ENCODE peak calls at places on chromosome 11, in four cellular contexts. D, N, H and V are unnamed samples.

GRCh38 chr11:118618991-118619375 is 11.6 kb downstream of the PHLDB1 start:
- DNase-seq in D (no peak), N (no peak), H (peak; percentile 91), V (no peak)

GRCh38 chr11:18367431-18367830 is 26.9 kb upstream of the LDHA start:
- DNase-seq in D (no peak), N (no peak), H (peak; percentile 28), V (no peak)

GRCh38 chr11:131739243-131739882 is 368.9 kb downstream of the NTM start:
- DNase-seq in D (no peak), N (no peak), H (no peak), V (no peak)

GRCh38 chr11:126890561-126890960 is 110.0 kb downstream of the KIRREL3 start:
- DNase-seq in D (no peak), N (peak; percentile 13), H (no peak), V (no peak)

GRCh38 chr11:119729581-119730346 is 764 bp upstream of the NECTIN1 start:
- DNase-seq in D (no peak), N (no peak), H (peak; percentile 83), V (peak; percentile 40)

GRCh38 chr11:120066738-120067303 is 71.1 kb downstream of the TRIM29 start:
- DNase-seq in D (no peak), N (no peak), H (no peak), V (no peak)

GRCh38 chr11:128852327-128853023 is 14.6 kb downstream of the KCNJ1 start:
- DNase-seq in D (no peak), N (no peak), H (no peak), V (no peak)

GRCh38 chr11:114197799-114198500 is 98.2 kb upstream of the NNMT start:
- DNase-seq in D (no peak), N (no peak), H (peak; percentile 99), V (no peak)

GRCh38 chr11:77779935-77780334 is 40.6 kb downstream of the RSF1 start:
- DNase-seq in D (no peak), N (peak; percentile 40), H (peak; percentile 47), V (no peak)

GRCh38 chr11:123145220-123145619 is 49.8 kb downstream of the CLMP start:
- DNase-seq in D (no peak), N (no peak), H (peak; percentile 94), V (no peak)

GRCh38 chr11:113643701-113644100 is 62.4 kb downstream of the TMPRSS5 start:
- DNase-seq in D (no peak), N (peak; percentile 17), H (no peak), V (no peak)

GRCh38 chr11:128553662-128554392 is 33.5 kb downstream of the ETS1 start:
- DNase-seq in D (no peak), N (no peak), H (peak; percentile 88), V (no peak)

GRCh38 chr11:104525416-104525815 is 361.5 kb upstream of the PDGFD start:
- DNase-seq in D (no peak), N (no peak), H (no peak), V (no peak)

GRCh38 chr11:23425379-23425778 is 565.1 kb upstream of the CCDC179 start:
- DNase-seq in D (no peak), N (no peak), H (no peak), V (no peak)

GRCh38 chr11:19279455-19279854 is 38.7 kb upstream of the E2F8 start:
- DNase-seq in D (no peak), N (no peak), H (no peak), V (no peak)

GRCh38 chr11:72238492-72239295 is 5.3 kb downstream of the PHOX2A start:
- DNase-seq in D (no peak), N (no peak), H (no peak), V (no peak)

GRCh38 chr11:58192229-58192628 is 3.4 kb downstream of the OR9Q2 start:
- DNase-seq in D (no peak), N (no peak), H (no peak), V (no peak)

GRCh38 chr11:85918910-85919794 is 64.0 kb downstream of the CCDC83 start:
- DNase-seq in D (no peak), N (no peak), H (peak; percentile 42), V (no peak)

GRCh38 chr11:8794677-8795103 is 112.1 kb downstream of the RPL27A start:
- DNase-seq in D (no peak), N (peak; percentile 44), H (no peak), V (no peak)

GRCh38 chr11:66415423-66415822 is 5.4 kb upstream of the NPAS4 start:
- DNase-seq in D (no peak), N (no peak), H (no peak), V (no peak)

GRCh38 chr11:19472679-19473078 is 231.9 kb upstream of the E2F8 start:
- DNase-seq in D (no peak), N (no peak), H (peak; percentile 48), V (no peak)

GRCh38 chr11:134682577-134682976 is 270.5 kb upstream of the B3GAT1 start:
- DNase-seq in D (no peak), N (no peak), H (no peak), V (no peak)

GRCh38 chr11:2096919-2097301 is 42.3 kb downstream of the IGF2 start:
- DNase-seq in D (no peak), N (no peak), H (no peak), V (no peak)

GRCh38 chr11:64251986-64252837 is 882 bp downstream of the PLCB3 start:
- DNase-seq in D (no peak), N (no peak), H (peak; percentile 57), V (peak; percentile 50)

GRCh38 chr11:112085822-112086421 is 634 bp downstream of the TIMM8B start:
- DNase-seq in D (no peak), N (peak; percentile 39), H (peak; percentile 32), V (peak; percentile 39)

GRCh38 chr11:20351151-20351550 is 12.4 kb upstream of the HTATIP2 start:
- DNase-seq in D (no peak), N (no peak), H (no peak), V (no peak)

GRCh38 chr11:35944503-35945136 is 758 bp downstream of the LDLRAD3 start:
- DNase-seq in D (no peak), N (peak; percentile 15), H (peak; percentile 50), V (no peak)

GRCh38 chr11:85756401-85757200 is 54.3 kb downstream of the SYTL2 start:
- DNase-seq in D (no peak), N (peak; percentile 35), H (no peak), V (no peak)

GRCh38 chr11:128692750-128693578 is 908 bp upstream of the FLI1 start:
- DNase-seq in D (peak; percentile 61), N (no peak), H (peak; percentile 73), V (peak; percentile 43)

GRCh38 chr11:112756166-112756565 is 205.1 kb upstream of the NCAM1 start:
- DNase-seq in D (no peak), N (no peak), H (no peak), V (no peak)

GRCh38 chr11:75579841-75580240 is 17.8 kb downstream of the SERPINH1 start:
- DNase-seq in D (no peak), N (no peak), H (no peak), V (no peak)

GRCh38 chr11:46006418-46007070 is 84.1 kb downstream of the LARGE2 start:
- DNase-seq in D (peak; percentile 18), N (peak; percentile 75), H (peak; percentile 84), V (peak; percentile 59)
- TF ChIP-seq CTCF in D (peak; percentile 81), N (peak; percentile 75), H (peak; percentile 67), V (peak; percentile 67)

DNA sequence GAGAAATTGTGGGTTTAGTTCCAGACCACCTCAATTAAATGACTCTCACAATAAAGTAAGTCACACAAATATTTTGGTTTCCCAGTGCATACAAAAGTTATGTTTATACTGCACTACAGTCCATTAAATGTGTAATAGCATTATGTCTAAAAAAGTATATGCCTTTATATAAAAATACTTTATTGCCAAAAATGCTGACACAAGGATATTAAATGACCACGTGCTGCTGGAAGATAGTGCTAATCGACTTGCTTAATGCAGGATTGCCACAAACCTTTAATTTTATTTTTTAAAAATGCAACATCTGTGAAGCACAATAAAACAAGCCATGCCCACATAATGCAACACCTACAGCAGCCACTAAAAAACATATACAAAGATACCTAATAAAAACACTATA is 27.0 kb downstream of the OR5AK2 start:
- DNase-seq in D (no peak), N (no peak), H (no peak), V (no peak)
- TF ChIP-seq CTCF in D (no peak), N (no peak), H (no peak), V (no peak)

GRCh38 chr11:70503878-70504240 is 105.5 kb downstream of the CTTN start:
- DNase-seq in D (no peak), N (no peak), H (no peak), V (no peak)
- TF ChIP-seq CTCF in D (peak; percentile 48), N (no peak), H (no peak), V (no peak)

DNA sequence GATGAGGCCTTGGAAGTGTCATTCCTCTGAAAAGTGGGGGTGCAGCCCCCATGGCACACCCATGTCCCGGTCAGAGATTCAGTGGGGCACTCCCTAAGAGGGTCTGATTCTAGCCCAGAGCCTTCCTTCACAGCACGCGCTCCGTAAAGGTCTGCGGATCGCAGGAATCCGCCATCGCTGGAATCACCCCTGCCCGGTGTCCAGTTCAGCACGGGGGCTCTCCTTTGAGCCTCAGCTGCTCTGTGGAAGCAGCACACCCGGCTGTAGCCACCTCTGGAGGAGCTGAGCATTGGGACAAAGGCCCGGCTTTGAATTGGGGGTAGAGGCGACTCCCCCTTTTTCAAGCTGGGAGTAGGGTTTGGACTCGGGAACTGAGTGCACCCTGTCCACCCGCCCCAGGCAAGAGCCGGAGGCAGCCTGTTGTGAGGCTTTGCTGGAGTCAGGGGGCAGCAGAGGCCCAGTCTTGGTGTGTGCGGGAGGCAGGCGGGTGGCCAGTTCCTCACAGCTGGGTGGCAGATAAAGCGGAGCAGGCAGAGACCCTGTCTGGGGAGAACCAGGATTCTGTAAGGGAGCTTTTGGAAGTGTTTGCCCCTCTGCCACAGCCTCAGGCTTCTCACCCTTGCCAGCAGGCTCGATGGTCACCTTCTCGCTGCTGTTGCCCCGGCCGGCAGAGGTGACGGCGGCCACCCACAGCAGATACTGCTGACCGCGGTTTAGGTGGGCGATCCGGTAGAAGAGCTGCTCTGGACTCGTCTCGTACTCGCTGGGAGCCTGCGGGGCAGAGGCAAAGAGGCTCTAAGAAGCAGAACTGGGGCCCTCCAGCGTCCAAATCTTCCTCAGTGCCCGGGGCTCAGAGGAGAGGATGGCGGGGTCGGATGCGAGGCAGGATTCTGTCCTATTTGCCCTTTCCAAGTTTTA is 115.9 kb downstream of the CEP164 start:
- DNase-seq in D (no peak), N (peak; percentile 78), H (peak; percentile 51), V (peak; percentile 66)
- TF ChIP-seq CTCF in D (peak; percentile 49), N (peak; percentile 68), H (peak; percentile 50), V (peak; percentile 58)

DNA sequence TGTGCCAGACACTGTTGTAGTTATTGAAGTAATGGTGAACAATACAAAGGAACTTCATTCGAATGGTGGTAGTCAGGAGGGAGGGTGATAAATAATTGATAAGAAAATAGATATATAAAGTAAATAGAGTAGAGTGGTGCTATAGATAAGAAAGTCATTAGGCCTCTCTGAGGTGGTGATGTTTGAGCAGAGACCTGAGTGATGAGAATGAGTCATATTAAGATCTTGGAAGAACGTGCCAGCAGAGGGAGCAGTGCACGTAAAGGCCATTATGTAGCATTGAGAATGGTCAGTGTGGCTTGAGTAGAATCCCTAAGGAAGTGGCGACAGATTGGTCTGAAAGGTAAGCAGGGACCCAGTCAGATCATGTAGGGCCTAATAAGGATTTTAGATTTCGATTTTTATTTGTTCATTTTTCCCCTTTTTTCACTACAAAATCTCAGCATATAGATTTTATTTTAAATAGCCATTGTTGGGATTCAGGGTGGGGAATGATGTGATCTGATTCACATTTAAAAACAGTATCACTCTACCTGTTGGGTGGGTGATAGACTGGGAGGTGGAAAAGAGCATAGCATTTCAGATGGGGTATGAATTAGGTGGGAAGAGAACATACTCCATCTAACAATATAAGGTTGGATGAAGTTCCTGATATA is 44.7 kb downstream of the CCDC90B start:
- DNase-seq in D (no peak), N (peak; percentile 77), H (peak; percentile 66), V (peak; percentile 16)
- TF ChIP-seq CTCF in D (peak; percentile 46), N (peak; percentile 76), H (peak; percentile 57), V (peak; percentile 59)